ENCODE peak calls at places on chromosomes 1 and 21, in eight cellular contexts. J is sigmoid colon; D is uterus; N is NCI-H1092; S is SK-N-DZ; F is progenitor cell of endocrine pancreas; W is central memory CD4-positive, alpha-beta T cell; B is astrocyte of the spinal cord. K is an unnamed sample.
A peak's percentile ranks its signal among the peaks of the same experiment; 100 is the strongest.

GRCh38 chr1:232943679-232944252 is 6.6 kb upstream of the NTPCR start:
- DNase-seq in J (no peak), D (no peak), N (no peak), S (no peak), F (no peak), W (no peak), B (no peak), K (no peak)

GRCh38 chr21:28771790-28772501 is 220.7 kb downstream of the LTN1 start:
- DNase-seq in J (no peak), D (no peak), N (no peak), S (no peak), F (no peak), W (no peak), B (peak; percentile 85), K (no peak)

GRCh38 chr1:226109829-226110248 is 47.3 kb downstream of the H3-3A start:
- DNase-seq in J (peak; percentile 94), D (peak; percentile 88), N (peak; percentile 83), S (peak; percentile 90), F (peak; percentile 75), W (peak; percentile 68), B (peak; percentile 77), K (peak; percentile 93)

GRCh38 chr1:156128749-156129682 is 14.5 kb downstream of the LMNA start:
- DNase-seq in J (peak; percentile 91), D (peak; percentile 87), N (no peak), S (no peak), F (no peak), W (no peak), B (peak; percentile 70), K (no peak)

GRCh38 chr1:96416690-96417444 is 304.7 kb upstream of the PTBP2 start:
- DNase-seq in J (no peak), D (no peak), N (no peak), S (no peak), F (no peak), W (no peak), B (no peak), K (no peak)

GRCh38 chr1:64982134-64982533 is 15.8 kb upstream of the JAK1 start:
- DNase-seq in J (no peak), D (no peak), N (no peak), S (no peak), F (no peak), W (no peak), B (no peak), K (no peak)

GRCh38 chr1:235093685-235094592 is 34.7 kb downstream of the TOMM20 start:
- DNase-seq in J (peak; percentile 85), D (peak; percentile 83), N (peak; percentile 60), S (peak; percentile 83), F (peak; percentile 69), W (peak; percentile 71), B (peak; percentile 72), K (no peak)

GRCh38 chr1:161082996-161083742 is 6.2 kb downstream of the NECTIN4 start:
- DNase-seq in J (peak; percentile 84), D (no peak), N (no peak), S (no peak), F (peak; percentile 52), W (no peak), B (peak; percentile 93), K (no peak)

GRCh38 chr1:155078496-155079209 is at the start of gene EFNA3:
- DNase-seq in J (peak; percentile 79), D (peak; percentile 85), N (peak; percentile 84), S (peak; percentile 75), F (no peak), W (peak; percentile 42), B (peak; percentile 32), K (no peak)

GRCh38 chr1:165395522-165396300 is 39.2 kb upstream of the LMX1A start:
- DNase-seq in J (no peak), D (no peak), N (no peak), S (no peak), F (no peak), W (no peak), B (no peak), K (no peak)

GRCh38 chr1:68959631-68960030 is 462.7 kb upstream of the DEPDC1 start:
- DNase-seq in J (no peak), D (no peak), N (no peak), S (no peak), F (no peak), W (no peak), B (peak; percentile 1), K (no peak)

GRCh38 chr1:117067528-117068370 is 7.6 kb downstream of the TTF2 start:
- DNase-seq in J (peak; percentile 79), D (peak; percentile 39), N (peak; percentile 42), S (peak; percentile 50), F (peak; percentile 23), W (peak; percentile 26), B (peak; percentile 60), K (no peak)

GRCh38 chr21:24375201-24375600 is 1232.1 kb downstream of the MRPL39 start:
- DNase-seq in J (no peak), D (no peak), N (no peak), S (no peak), F (no peak), W (no peak), B (no peak), K (no peak)

GRCh38 chr1:201999625-202000238 is 10.7 kb upstream of the ELF3 start:
- DNase-seq in J (no peak), D (no peak), N (peak; percentile 41), S (peak; percentile 56), F (peak; percentile 12), W (no peak), B (peak; percentile 40), K (no peak)

GRCh38 chr1:20291621-20292020 is 946 bp downstream of the VWA5B1 start:
- DNase-seq in J (no peak), D (no peak), N (no peak), S (no peak), F (no peak), W (no peak), B (no peak), K (no peak)

GRCh38 chr1:56070601-56071000 is 508.8 kb downstream of the PLPP3 start:
- DNase-seq in J (no peak), D (no peak), N (no peak), S (no peak), F (no peak), W (no peak), B (peak; percentile 63), K (no peak)

GRCh38 chr1:30942326-30942978 is 33.9 kb upstream of the SDC3 start:
- DNase-seq in J (no peak), D (no peak), N (no peak), S (no peak), F (no peak), W (no peak), B (no peak), K (no peak)

GRCh38 chr1:244444854-244445253 is 6.9 kb downstream of the ADSS2 start:
- DNase-seq in J (no peak), D (no peak), N (no peak), S (no peak), F (no peak), W (no peak), B (no peak), K (no peak)

GRCh38 chr1:116147972-116148371 is 36.8 kb downstream of the MAB21L3 start:
- DNase-seq in J (no peak), D (no peak), N (no peak), S (no peak), F (no peak), W (no peak), B (no peak), K (no peak)

GRCh38 chr21:17921579-17922530 is 102.7 kb upstream of the C21orf91 start:
- DNase-seq in J (no peak), D (peak; percentile 61), N (no peak), S (no peak), F (no peak), W (no peak), B (peak; percentile 72), K (no peak)

GRCh38 chr21:36647279-36648093 is 51.4 kb upstream of the SIM2 start:
- DNase-seq in J (no peak), D (no peak), N (no peak), S (no peak), F (no peak), W (no peak), B (peak; percentile 60), K (no peak)

GRCh38 chr1:2213576-2214505 is 14.3 kb upstream of the SKI start:
- DNase-seq in J (peak; percentile 96), D (peak; percentile 94), N (no peak), S (no peak), F (no peak), W (no peak), B (peak; percentile 88), K (peak; percentile 83)

GRCh38 chr1:36464605-36465393 is 615 bp upstream of the MRPS15 start:
- DNase-seq in J (no peak), D (no peak), N (peak; percentile 54), S (no peak), F (no peak), W (no peak), B (no peak), K (no peak)

GRCh38 chr21:43300496-43301423 is 126.2 kb downstream of the SIK1 start:
- DNase-seq in J (no peak), D (no peak), N (no peak), S (no peak), F (no peak), W (no peak), B (no peak), K (peak; percentile 91)

GRCh38 chr21:42007541-42007940 is 2.6 kb downstream of the ZBTB21 start:
- DNase-seq in J (no peak), D (no peak), N (no peak), S (no peak), F (no peak), W (no peak), B (no peak), K (no peak)

GRCh38 chr1:19762175-19762779 is 37.4 kb downstream of the TMCO4 start:
- DNase-seq in J (no peak), D (peak; percentile 30), N (no peak), S (no peak), F (peak; percentile 22), W (no peak), B (no peak), K (no peak)

GRCh38 chr21:35002879-35003722 is 46.0 kb downstream of the RUNX1 start:
- DNase-seq in J (no peak), D (no peak), N (no peak), S (no peak), F (no peak), W (no peak), B (peak; percentile 89), K (no peak)

GRCh38 chr1:32683397-32683796 is 19.2 kb downstream of the SYNC start:
- DNase-seq in J (peak; percentile 3), D (no peak), N (no peak), S (no peak), F (no peak), W (no peak), B (no peak), K (no peak)